ENCODE peak calls at places on chromosomes 16 and 17, in nine cellular contexts. Z is BE2C; X is pancreas; H is ovary; T is fibroblast of lung; L is body of pancreas; O is A549; N is esophagus squamous epithelium; D is CD4-positive, CD25-positive, alpha-beta regulatory T cell. V is an unnamed sample. For H3K4me1, the result is how much of the 10 kb centered on the place peaks cover.

GRCh38 chr17:12883472-12883871 is 94.2 kb downstream of the ARHGAP44 start:
- DNase-seq in H (no peak), O (no peak), Z (no peak), X (no peak), D (no peak), L (no peak), T (no peak), N (no peak), V (no peak)

GRCh38 chr16:26599786-26600107 is 467.0 kb upstream of the C16orf82 start:
- DNase-seq in D (no peak), H (no peak), T (no peak), N (no peak), O (no peak), L (no peak), Z (no peak), X (no peak), V (no peak)

GRCh38 chr16:80440691-80441090 is 100.1 kb upstream of the DYNLRB2 start:
- DNase-seq in H (no peak), O (no peak), X (no peak), Z (no peak), D (no peak), N (no peak), T (no peak), L (no peak), V (no peak)

GRCh38 chr17:19867654-19868395 is at the start of gene ULK2:
- DNase-seq in D (peak), L (peak), H (peak), O (peak), X (peak), T (peak), N (no peak), Z (peak), V (no peak)

GRCh38 chr16:1924095-1924494 is 5.9 kb upstream of the HS3ST6 start:
- DNase-seq in H (no peak), T (no peak), N (no peak), X (no peak), Z (no peak), L (no peak), O (no peak), D (no peak), V (no peak)

GRCh38 chr17:19335951-19336631 is 26.4 kb downstream of the B9D1 start:
- DNase-seq in T (no peak), L (no peak), X (no peak), Z (no peak), N (no peak), H (no peak), D (no peak), O (no peak), V (no peak)

GRCh38 chr16:6484121-6484520 is 848.5 kb upstream of the RBFOX1 start:
- DNase-seq in O (no peak), X (no peak), T (no peak), Z (no peak), H (no peak), L (no peak), D (no peak), N (no peak), V (no peak)

GRCh38 chr17:31811021-31811565 is 48.0 kb downstream of the COPRS start:
- DNase-seq in H (no peak), Z (no peak), X (no peak), D (no peak), N (no peak), L (no peak), T (peak), O (no peak), V (no peak)

GRCh38 chr16:12900599-12901203 is 697 bp upstream of the SHISA9 start:
- DNase-seq in L (no peak), O (no peak), T (no peak), D (no peak), X (peak), Z (no peak), H (no peak), N (no peak), V (no peak)

GRCh38 chr16:73025506-73026131 is 22.3 kb downstream of the ZFHX3 start:
- DNase-seq in D (no peak), L (no peak), Z (peak), H (no peak), N (no peak), O (no peak), X (no peak), T (peak), V (no peak)

GRCh38 chr17:10316986-10317834 is 55.6 kb downstream of the MYH13 start:
- DNase-seq in D (no peak), T (no peak), O (peak), L (peak), Z (peak), H (no peak), X (no peak), N (no peak), V (no peak)

GRCh38 chr16:81544691-81545365 is 100.2 kb downstream of the CMIP start:
- DNase-seq in L (no peak), Z (no peak), O (no peak), T (no peak), N (no peak), H (no peak), D (no peak), X (no peak), V (no peak)

GRCh38 chr16:9053006-9053601 is 38.3 kb upstream of the HAPSTR1 start:
- DNase-seq in Z (peak), T (peak), L (peak), H (no peak), O (peak), N (no peak), X (no peak), D (no peak), V (peak)

GRCh38 chr16:49023095-49023494 is 258.5 kb downstream of the CBLN1 start:
- DNase-seq in X (no peak), T (peak), N (no peak), O (no peak), H (peak), L (peak), Z (no peak), D (no peak), V (no peak)

GRCh38 chr17:19237389-19238166 is 412 bp downstream of the EPN2 start:
- DNase-seq in T (no peak), Z (peak), H (peak), O (peak), D (no peak), N (no peak), X (peak), L (peak), V (peak)

GRCh38 chr17:48510761-48511604 is 19.8 kb downstream of the HOXB1 start:
- DNase-seq in T (peak), L (no peak), D (peak), X (no peak), H (no peak), N (no peak), O (no peak), Z (no peak), V (no peak)

GRCh38 chr17:83174859-83175550 is 95.6 kb downstream of the METRNL start:
- DNase-seq in L (peak), Z (no peak), X (no peak), T (no peak), O (no peak), N (no peak), H (no peak), D (no peak), V (no peak)

GRCh38 chr17:10117581-10118001 is 80.8 kb downstream of the GAS7 start:
- DNase-seq in L (peak), T (no peak), X (no peak), Z (no peak), D (no peak), H (no peak), O (no peak), N (no peak), V (no peak)

GRCh38 chr17:14712471-14713075 is 411.7 kb downstream of the HS3ST3B1 start:
- DNase-seq in N (no peak), X (no peak), O (no peak), L (no peak), Z (no peak), T (no peak), D (no peak), H (no peak), V (no peak)

GRCh38 chr16:3542601-3543373 is 34.4 kb downstream of the NLRC3 start:
- DNase-seq in O (no peak), X (no peak), Z (no peak), H (no peak), N (no peak), L (no peak), T (no peak), D (no peak), V (peak)

GRCh38 chr17:74631468-74632195 is 8.1 kb upstream of the CD300E start:
- DNase-seq in D (no peak), L (peak), Z (peak), O (no peak), X (no peak), T (no peak), N (no peak), H (no peak), V (no peak)

GRCh38 chr17:73165616-73166404 is 1.0 kb downstream of the SSTR2 start:
- DNase-seq in H (no peak), Z (peak), T (no peak), X (no peak), O (no peak), D (no peak), N (no peak), L (no peak), V (no peak)

GRCh38 chr17:19508327-19508867 is 25.3 kb upstream of the SLC47A1 start:
- DNase-seq in N (no peak), T (no peak), X (peak), D (no peak), H (peak), O (no peak), L (peak), Z (peak), V (no peak)

GRCh38 chr17:48725294-48726064 is 2.5 kb downstream of the PRAC2 start:
- DNase-seq in D (no peak), T (no peak), Z (no peak), X (no peak), N (no peak), L (no peak), O (no peak), H (no peak), V (no peak)

GRCh38 chr17:35082073-35082657 is 18.7 kb upstream of the RFFL start:
- DNase-seq in D (peak), X (no peak), T (peak), O (no peak), L (peak), H (no peak), N (no peak), Z (peak), V (peak)

GRCh38 chr17:76947309-76947708 is 79.1 kb downstream of the MGAT5B start:
- DNase-seq in H (no peak), L (no peak), X (no peak), O (no peak), Z (no peak), D (no peak), N (no peak), T (no peak), V (no peak)

GRCh38 chr16:31080035-31080629 is 5.9 kb downstream of the ZNF646 start:
- DNase-seq in Z (no peak), N (no peak), L (no peak), T (no peak), O (no peak), X (peak), D (no peak), H (no peak), V (no peak)

GRCh38 chr16:75938818-75939217 is 212.5 kb upstream of the CPHXL start:
- DNase-seq in Z (no peak), X (no peak), L (no peak), T (no peak), N (no peak), O (no peak), H (no peak), D (no peak), V (no peak)

GRCh38 chr16:13633381-13633861 is 286.5 kb upstream of the ERCC4 start:
- DNase-seq in N (no peak), H (no peak), D (no peak), L (no peak), O (no peak), Z (no peak), X (no peak), T (no peak), V (no peak)

GRCh38 chr17:75697651-75698291 is 23.5 kb upstream of the ITGB4 start:
- DNase-seq in H (no peak), X (peak), Z (no peak), N (no peak), L (peak), D (no peak), O (no peak), T (no peak), V (no peak)

GRCh38 chr17:72764632-72765041 is 327.9 kb downstream of the SLC39A11 start:
- DNase-seq in T (peak), H (no peak), X (no peak), L (no peak), D (no peak), Z (no peak), O (no peak), N (no peak), V (no peak)

GRCh38 chr17:42743595-42744282 is 1.1 kb downstream of the EZH1 start:
- DNase-seq in D (no peak), O (no peak), N (no peak), H (no peak), L (no peak), Z (no peak), T (no peak), X (no peak), V (no peak)

GRCh38 chr17:37766951-37767350 is 22.1 kb upstream of the HNF1B start:
- DNase-seq in L (no peak), Z (no peak), H (no peak), T (no peak), X (no peak), D (no peak), O (peak), N (no peak), V (no peak)

GRCh38 chr16:48231675-48232214 is 12.4 kb upstream of the LONP2 start:
- DNase-seq in X (no peak), L (peak), Z (peak), N (no peak), T (peak), H (no peak), D (peak), O (peak), V (no peak)

GRCh38 chr16:81456523-81457325 is 12.1 kb downstream of the CMIP start:
- DNase-seq in T (no peak), X (no peak), O (no peak), H (no peak), L (peak), Z (no peak), D (no peak), N (no peak), V (no peak)

DNA sequence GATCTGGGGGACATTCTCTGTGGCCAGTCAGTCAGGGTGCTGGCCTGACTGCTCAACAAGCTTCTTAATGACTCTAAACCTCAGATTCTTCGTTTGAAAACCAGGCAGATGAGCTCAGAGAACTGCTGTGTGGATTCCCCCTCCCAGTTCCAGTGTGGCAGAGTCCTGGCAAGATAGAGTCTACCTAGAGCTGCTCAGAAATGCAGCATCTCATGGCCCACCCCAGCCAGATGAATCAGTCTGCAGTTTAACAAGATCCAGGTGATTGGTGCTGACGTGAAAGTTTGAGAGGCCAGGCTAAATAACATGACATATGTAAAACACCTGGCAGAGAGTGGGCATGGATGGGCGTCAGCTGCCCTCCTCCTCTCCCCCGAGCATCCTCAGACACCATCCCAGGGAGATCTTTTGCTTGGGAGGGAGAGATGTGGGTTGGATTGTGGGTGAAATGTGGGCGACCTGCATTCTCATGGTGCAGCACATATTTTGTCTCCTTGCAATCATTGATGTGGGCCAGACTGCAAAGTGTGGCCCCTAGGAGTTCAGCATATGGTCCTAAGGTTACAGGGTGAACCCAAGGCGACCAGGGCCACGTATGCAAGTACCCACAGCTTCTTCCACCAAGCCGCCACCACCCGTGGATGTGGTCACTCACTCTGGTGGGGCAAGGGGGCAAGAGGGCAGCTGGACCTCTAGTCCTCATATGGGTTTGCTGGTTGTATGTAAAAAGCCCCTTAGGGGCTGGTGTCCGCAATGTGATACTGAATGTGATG is 19.5 kb downstream of the SOCS3 start:
- DNase-seq in D (no peak), Z (no peak), X (peak), N (no peak), O (no peak), T (no peak), H (no peak), L (no peak), V (no peak)
- H3K4me1 ChIP-seq in D (half or more), Z (under half), X (under half), N (half or more), O (half or more), T (under half), H (under half), L (under half), V (under half)

GRCh38 chr17:3799181-3799627 is 1.8 kb downstream of the ITGAE start:
- DNase-seq in Z (no peak), X (no peak), T (no peak), L (no peak), H (no peak), O (no peak), N (no peak), D (no peak), V (no peak)

GRCh38 chr17:3796110-3796821 is 4.7 kb downstream of the ITGAE start:
- DNase-seq in D (peak), L (peak), N (no peak), X (no peak), T (peak), Z (no peak), H (no peak), O (no peak), V (no peak)

GRCh38 chr17:3796822-3797170 is 4.2 kb downstream of the ITGAE start:
- DNase-seq in N (no peak), L (no peak), H (no peak), D (no peak), T (no peak), X (no peak), O (no peak), Z (no peak), V (no peak)

GRCh38 chr17:3800362-3801042 is 486 bp downstream of the ITGAE start:
- DNase-seq in Z (no peak), O (no peak), N (no peak), H (peak), L (no peak), T (no peak), X (no peak), D (no peak), V (no peak)

GRCh38 chr17:3798273-3799180 is 2.5 kb downstream of the ITGAE start:
- DNase-seq in L (no peak), Z (no peak), O (no peak), X (no peak), T (no peak), N (no peak), H (peak), D (no peak), V (no peak)
- H3K4me1 ChIP-seq in L (under half), Z (under half), O (under half), X (under half), T (under half), N (under half), H (under half), D (under half), V (under half)

GRCh38 chr17:39899215-39899614 is 19.2 kb downstream of the GSDMB start:
- DNase-seq in N (no peak), T (no peak), X (no peak), L (no peak), Z (no peak), O (no peak), H (no peak), D (no peak), V (no peak)
- H3K4me1 ChIP-seq in N (under half), T (under half), X (under half), L (under half), Z (under half), O (under half), H (under half), D (under half), V (under half)

DNA sequence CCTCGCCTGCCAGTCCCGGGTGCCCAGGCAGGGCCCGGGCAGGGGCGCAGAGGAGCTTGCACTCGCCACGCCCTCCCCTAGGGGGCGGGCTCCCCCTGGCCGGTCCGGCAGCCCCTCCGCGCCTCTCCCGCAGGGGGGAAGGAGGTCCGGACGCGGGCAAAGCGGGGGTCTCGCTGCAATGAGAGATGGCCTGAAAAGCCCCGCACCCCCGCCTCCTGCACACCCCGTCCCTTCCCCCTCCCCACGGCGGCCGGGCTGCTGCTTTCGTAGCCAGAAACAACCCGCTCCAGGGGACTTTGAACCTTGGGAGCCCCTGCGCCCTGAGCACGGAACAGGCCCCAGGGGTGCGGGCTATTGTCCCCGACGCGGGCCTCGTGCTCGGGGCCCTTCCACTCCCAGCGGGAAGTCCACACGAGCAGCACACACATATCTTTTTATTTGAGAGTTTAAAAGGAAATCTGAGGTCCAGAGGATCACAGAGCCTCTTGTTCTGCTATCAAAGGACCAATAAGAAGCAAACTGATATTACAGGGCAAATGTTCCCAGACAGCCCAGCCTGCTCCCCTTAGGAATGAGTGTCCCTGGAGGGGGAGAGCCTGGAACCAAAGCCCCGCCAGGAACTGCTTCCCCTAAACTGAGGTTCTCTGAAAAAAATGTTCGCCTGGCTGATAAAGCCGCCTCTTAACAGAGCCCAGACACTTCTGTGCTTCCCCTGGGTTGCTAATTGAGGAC is 5.8 kb upstream of the CBX4 start:
- DNase-seq in T (no peak), L (no peak), Z (peak), H (peak), D (peak), O (peak), X (peak), N (no peak), V (peak)
- H3K4me1 ChIP-seq in T (under half), L (half or more), Z (under half), H (under half), D (half or more), O (under half), X (under half), N (under half), V (under half)

DNA sequence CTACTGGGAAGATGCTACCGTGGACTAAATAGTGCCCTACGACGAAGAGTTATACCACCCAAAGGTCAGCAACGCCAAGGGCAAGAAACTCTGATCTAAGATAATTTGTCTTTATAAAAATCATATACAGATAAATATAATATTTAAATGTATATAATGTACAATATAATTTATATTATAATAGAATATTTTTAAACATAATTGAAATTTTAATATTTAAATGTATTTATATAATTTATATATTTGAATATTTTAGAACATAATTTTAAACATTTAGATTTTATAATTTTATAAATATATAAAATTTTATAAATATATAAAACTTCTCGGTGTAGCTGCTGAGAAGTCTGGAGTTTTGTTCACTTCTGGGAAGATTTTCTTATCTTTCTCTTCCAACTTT is 209.2 kb downstream of the FOXL1 start:
- DNase-seq in D (no peak), X (no peak), T (no peak), L (no peak), N (no peak), Z (no peak), H (no peak), O (no peak), V (no peak)
- H3K4me1 ChIP-seq in D (under half), X (under half), T (under half), L (under half), N (under half), Z (under half), H (under half), O (under half), V (under half)

V was measured in HAP-1.